ENCODE peak calls at places on chromosomes 3 and 15, in nine cellular contexts. Y, O, J, F, N, M, A, U and H are unnamed samples.

GRCh38 chr3:10215578-10216368 is 32.5 kb upstream of the TATDN2 start:
- DNase-seq in A (no peak), J (no peak), U (no peak), M (no peak), O (no peak), N (no peak), F (no peak), Y (no peak), H (no peak)

GRCh38 chr3:81716870-81717509 is 44.5 kb downstream of the GBE1 start:
- DNase-seq in A (no peak), M (peak), Y (peak), O (no peak), J (no peak), N (no peak), U (peak), F (no peak), H (no peak)

GRCh38 chr3:55330355-55330754 is 156.8 kb downstream of the WNT5A start:
- DNase-seq in A (no peak), U (peak), N (no peak), J (no peak), M (no peak), O (peak), Y (peak), F (no peak), H (no peak)

GRCh38 chr3:127216415-127217261 is 23.7 kb downstream of the PRR23E start:
- DNase-seq in Y (no peak), U (no peak), M (no peak), A (no peak), N (no peak), F (no peak), O (no peak), J (no peak), H (no peak)

GRCh38 chr3:190676477-190676876 is 162.6 kb downstream of the IL1RAP start:
- DNase-seq in N (no peak), A (no peak), Y (no peak), O (no peak), M (no peak), U (peak), J (no peak), F (no peak), H (no peak)

GRCh38 chr3:154430014-154430413 is at the start of gene GPR149:
- DNase-seq in M (no peak), Y (peak), N (no peak), J (peak), A (no peak), F (no peak), U (peak), O (no peak), H (no peak)

GRCh38 chr3:37315669-37316068 is 141.3 kb upstream of the LRRFIP2 start:
- DNase-seq in J (no peak), F (no peak), N (no peak), A (no peak), M (no peak), U (no peak), Y (no peak), O (no peak), H (no peak)

GRCh38 chr3:159029306-159030026 is 227.6 kb downstream of the MFSD1 start:
- DNase-seq in F (no peak), U (no peak), N (no peak), J (no peak), Y (peak), O (no peak), A (no peak), M (no peak), H (no peak)

GRCh38 chr3:57078366-57079220 is 18.1 kb downstream of the SPATA12 start:
- DNase-seq in N (peak), A (peak), O (peak), J (peak), U (peak), F (peak), M (peak), Y (peak), H (peak)

GRCh38 chr15:48688493-48688892 is 43.0 kb upstream of the FBN1 start:
- DNase-seq in N (no peak), J (no peak), Y (no peak), O (no peak), U (no peak), A (no peak), F (no peak), M (no peak), H (no peak)

GRCh38 chr15:61115241-61115640 is 113.9 kb downstream of the RORA start:
- DNase-seq in M (no peak), A (no peak), N (no peak), U (peak), F (no peak), J (no peak), O (no peak), Y (peak), H (no peak)

GRCh38 chr15:70343961-70344360 is 246.2 kb upstream of the TLE3 start:
- DNase-seq in U (no peak), O (no peak), N (peak), A (no peak), J (no peak), M (no peak), F (no peak), Y (no peak), H (no peak)

GRCh38 chr15:86813892-86814291 is 734.2 kb downstream of the AGBL1 start:
- DNase-seq in U (no peak), M (no peak), O (no peak), F (no peak), A (no peak), N (no peak), Y (no peak), J (no peak), H (no peak)

GRCh38 chr3:176867681-176868663 is 329.3 kb downstream of the TBL1XR1 start:
- DNase-seq in F (peak), O (no peak), Y (no peak), N (no peak), M (no peak), A (no peak), U (no peak), J (no peak), H (no peak)

GRCh38 chr3:159762981-159763465 is 225.6 kb upstream of the IL12A start:
- DNase-seq in M (peak), F (peak), Y (peak), A (peak), N (no peak), O (peak), J (peak), U (peak), H (peak)

GRCh38 chr3:38588276-38588971 is 61.1 kb downstream of the SCN5A start:
- DNase-seq in N (peak), A (no peak), F (peak), U (no peak), J (no peak), M (peak), O (no peak), Y (no peak), H (no peak)

GRCh38 chr3:13879946-13880810 is at the start of gene WNT7A:
- DNase-seq in O (no peak), Y (peak), F (no peak), M (no peak), N (peak), A (peak), U (no peak), J (no peak), H (peak)
- TF ChIP-seq CTCF in O (peak), Y (peak), F (peak), M (peak), N (peak), A (peak), U (peak), J (peak), H (peak)

DNA sequence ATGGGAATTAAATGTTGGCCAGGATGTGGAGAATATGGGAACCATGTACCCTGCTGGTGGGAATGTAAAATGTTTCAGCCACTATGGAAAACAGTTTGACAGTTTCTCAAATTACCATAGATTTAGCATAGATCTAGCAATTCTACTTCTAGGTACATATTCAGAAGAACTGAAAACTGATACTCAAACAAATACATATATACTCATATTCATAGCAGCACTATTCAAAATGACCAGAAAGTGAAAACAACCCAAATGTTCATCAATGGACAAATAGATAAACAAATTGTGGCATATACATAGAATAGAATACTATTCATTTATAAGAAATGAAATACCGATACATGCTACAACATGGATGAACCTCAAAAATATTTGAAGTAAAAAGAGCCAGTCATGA is 539.4 kb downstream of the IGSF11 start:
- DNase-seq in J (no peak), F (no peak), O (no peak), Y (no peak), N (no peak), M (no peak), U (no peak), A (no peak), H (no peak)
- TF ChIP-seq CTCF in J (no peak), F (no peak), O (no peak), Y (no peak), N (no peak), M (no peak), U (no peak), A (no peak), H (peak)

GRCh38 chr15:91522609-91523332 is 330.7 kb upstream of the SLCO3A1 start:
- DNase-seq in F (no peak), O (no peak), A (no peak), U (peak), M (no peak), N (no peak), J (no peak), Y (peak), H (no peak)
- TF ChIP-seq CTCF in F (peak), O (no peak), A (peak), U (peak), M (peak), N (peak), J (peak), Y (peak), H (peak)

DNA sequence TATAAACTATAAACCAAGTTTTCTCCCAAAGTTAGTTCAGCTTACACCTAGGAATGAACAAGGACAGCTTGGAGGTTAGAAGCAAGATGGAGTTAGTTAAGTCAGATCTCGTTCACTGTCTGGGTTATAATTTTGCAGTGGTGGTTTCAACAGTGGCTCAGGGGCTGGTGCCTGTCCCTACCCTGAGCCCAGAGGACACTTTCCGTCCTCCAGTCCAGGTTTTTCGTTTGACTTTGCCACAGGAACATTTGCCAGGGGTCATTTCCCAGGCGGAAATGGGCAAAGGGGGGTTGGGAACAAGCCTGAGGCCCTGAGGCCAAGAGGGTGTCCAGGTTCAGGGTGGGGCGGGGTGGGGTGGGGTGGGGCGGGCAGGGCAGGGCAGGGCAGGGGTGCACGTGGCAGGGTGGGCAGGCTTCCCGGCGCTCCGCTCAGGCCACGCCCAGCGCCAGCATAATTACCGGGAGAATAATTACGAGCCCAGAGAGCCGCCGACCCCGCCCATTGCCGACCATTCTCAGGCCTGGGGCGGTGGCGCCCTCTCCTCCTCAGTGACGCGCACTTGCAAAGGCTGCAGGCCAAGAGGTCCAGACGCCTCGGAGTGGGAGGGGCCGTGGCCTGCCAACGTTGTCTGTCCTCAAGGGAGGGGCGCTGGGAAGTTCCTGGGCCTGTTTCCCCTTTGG is 70.4 kb downstream of the KLF13 start:
- DNase-seq in N (peak), M (peak), F (peak), J (peak), Y (peak), O (peak), U (peak), A (no peak), H (peak)
- TF ChIP-seq CTCF in N (no peak), M (no peak), F (peak), J (peak), Y (no peak), O (peak), U (no peak), A (no peak), H (no peak)

GRCh38 chr15:23647001-23647295 is 719 bp downstream of the MAGEL2 start:
- DNase-seq in A (no peak), F (no peak), Y (no peak), O (no peak), U (no peak), J (no peak), N (no peak), M (no peak), H (no peak)

GRCh38 chr15:23646165-23647000 is 1.3 kb downstream of the MAGEL2 start:
- DNase-seq in Y (no peak), A (no peak), M (no peak), J (no peak), F (no peak), N (no peak), O (no peak), U (no peak), H (no peak)

GRCh38 chr15:23644829-23645228 is 2.8 kb downstream of the MAGEL2 start:
- DNase-seq in J (no peak), N (no peak), F (no peak), Y (no peak), M (no peak), O (no peak), U (no peak), A (no peak), H (no peak)

GRCh38 chr15:23645379-23646164 is 2.1 kb downstream of the MAGEL2 start:
- DNase-seq in J (no peak), M (no peak), U (no peak), A (no peak), F (no peak), Y (no peak), N (no peak), O (no peak), H (peak)

GRCh38 chr15:23642413-23643044 is 5.1 kb downstream of the MAGEL2 start:
- DNase-seq in Y (peak), N (no peak), U (peak), F (no peak), J (peak), A (no peak), O (peak), M (peak), H (peak)
- TF ChIP-seq CTCF in Y (peak), N (peak), U (peak), F (peak), J (peak), A (peak), O (peak), M (peak), H (peak)

GRCh38 chr15:73686781-73687256 is 2.6 kb downstream of the CD276 start:
- DNase-seq in F (no peak), J (no peak), O (no peak), M (no peak), U (peak), Y (peak), N (no peak), A (no peak), H (no peak)
- TF ChIP-seq CTCF in F (no peak), J (no peak), O (no peak), M (no peak), U (no peak), Y (no peak), N (no peak), A (no peak), H (no peak)